ENCODE peak calls at places on chromosome 16, in six cellular contexts. L is H9, M is IMR-90, C is neuronal stem cell, N is H1, O is trophoblast cell. B is an unnamed sample.

GRCh38 chr16:61128545-61129323 is 907.5 kb downstream of the CDH8 start:
- DNase-seq in C (no peak), O (no peak), N (no peak), M (no peak), L (peak), B (no peak)

GRCh38 chr16:66954097-66954659 is 6.9 kb upstream of the CES3 start:
- DNase-seq in O (peak), N (peak), L (peak), M (peak), C (no peak), B (peak)

GRCh38 chr16:73062640-73063283 is 14.8 kb upstream of the ZFHX3 start:
- DNase-seq in L (peak), N (no peak), M (no peak), O (no peak), C (no peak), B (peak)

GRCh38 chr16:14562691-14563491 is 67.2 kb downstream of the PARN start:
- DNase-seq in L (no peak), M (peak), N (no peak), O (no peak), C (no peak), B (peak)

GRCh38 chr16:67016681-67017450 is 12.1 kb upstream of the CBFB start:
- DNase-seq in N (no peak), C (no peak), O (no peak), L (no peak), M (no peak), B (no peak)

GRCh38 chr16:69924777-69925191 is 26.4 kb upstream of the CLEC18A start:
- DNase-seq in N (no peak), L (no peak), M (peak), C (no peak), O (no peak), B (peak)

GRCh38 chr16:49914697-49915096 is 58.8 kb upstream of the ZNF423 start:
- DNase-seq in M (no peak), N (no peak), L (no peak), O (no peak), C (no peak), B (no peak)

GRCh38 chr16:15553313-15554088 is 89.5 kb downstream of the MARF1 start:
- DNase-seq in C (no peak), L (no peak), N (no peak), O (no peak), M (peak), B (no peak)

GRCh38 chr16:86991679-86992078 is 325.5 kb downstream of the C16orf95 start:
- DNase-seq in L (no peak), C (no peak), O (no peak), M (peak), N (no peak), B (no peak)

DNA sequence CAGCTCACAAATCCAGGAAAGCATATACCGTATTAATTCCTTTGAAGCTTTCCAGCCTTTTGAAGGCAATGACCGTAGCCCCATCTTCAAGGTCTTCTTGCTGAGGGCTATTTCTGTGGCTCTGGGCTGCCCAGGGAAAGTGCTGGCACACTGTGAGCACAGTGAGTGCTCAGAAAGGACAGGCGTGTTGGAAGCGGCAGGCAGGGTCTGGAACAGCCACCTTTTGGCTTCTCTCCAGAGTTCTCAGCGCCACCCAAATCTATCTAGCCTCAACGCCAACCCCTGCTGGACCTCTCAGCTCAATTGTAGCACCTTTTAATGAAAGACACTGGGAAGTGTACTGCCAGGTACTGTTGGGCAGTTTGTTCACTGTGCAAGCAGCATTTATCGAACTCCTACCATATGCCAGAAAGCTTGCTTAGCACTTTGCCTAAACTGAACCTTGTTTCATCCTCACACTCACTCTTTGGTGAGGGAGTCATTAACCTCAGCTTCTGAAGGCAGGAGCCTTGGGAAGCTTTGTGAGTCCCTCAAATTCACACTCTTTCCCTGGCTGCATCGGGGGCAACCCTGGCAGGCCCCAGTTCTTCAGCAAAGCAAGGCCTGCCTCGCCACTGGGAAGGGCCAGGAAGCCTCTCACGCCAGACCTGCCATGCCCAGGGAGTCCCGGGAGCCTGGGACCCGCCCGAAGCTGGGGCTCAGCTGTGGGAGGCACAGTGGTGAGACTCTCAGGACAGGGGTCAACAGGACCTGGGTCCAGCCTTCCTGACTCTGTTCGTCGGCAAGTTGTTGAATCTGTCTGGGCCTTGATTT is 13.5 kb upstream of the CIBAR2 start:
- DNase-seq in C (no peak), O (no peak), L (no peak), M (no peak), N (no peak), B (no peak)
- H3K18ac ChIP-seq in C (peak), O (no peak), L (no peak), M (peak), N (peak), B (no peak)

GRCh38 chr16:6988846-6989245 is 343.8 kb upstream of the RBFOX1 start:
- DNase-seq in C (no peak), M (no peak), L (no peak), N (no peak), O (no peak), B (no peak)
- H2BK120ac ChIP-seq in C (no peak), M (no peak), L (no peak), N (no peak), O (no peak), B (no peak)

GRCh38 chr16:82651921-82652601 is 25.3 kb downstream of the CDH13 start:
- DNase-seq in M (no peak), C (no peak), L (no peak), N (no peak), O (no peak), B (no peak)
- H3K18ac ChIP-seq in M (peak), C (no peak), L (no peak), N (no peak), O (no peak), B (no peak)

GRCh38 chr16:12091569-12092346 is 115.2 kb downstream of the SNX29 start:
- DNase-seq in C (peak), L (no peak), N (no peak), M (no peak), O (no peak), B (no peak)

GRCh38 chr16:12087901-12088364 is 111.4 kb downstream of the SNX29 start:
- DNase-seq in O (no peak), L (no peak), C (no peak), N (no peak), M (no peak), B (no peak)

GRCh38 chr16:12086861-12087260 is 110.3 kb downstream of the SNX29 start:
- DNase-seq in O (peak), N (no peak), L (no peak), M (no peak), C (no peak), B (no peak)

GRCh38 chr16:12090162-12090552 is 113.6 kb downstream of the SNX29 start:
- DNase-seq in M (no peak), N (no peak), C (no peak), L (peak), O (no peak), B (peak)

DNA sequence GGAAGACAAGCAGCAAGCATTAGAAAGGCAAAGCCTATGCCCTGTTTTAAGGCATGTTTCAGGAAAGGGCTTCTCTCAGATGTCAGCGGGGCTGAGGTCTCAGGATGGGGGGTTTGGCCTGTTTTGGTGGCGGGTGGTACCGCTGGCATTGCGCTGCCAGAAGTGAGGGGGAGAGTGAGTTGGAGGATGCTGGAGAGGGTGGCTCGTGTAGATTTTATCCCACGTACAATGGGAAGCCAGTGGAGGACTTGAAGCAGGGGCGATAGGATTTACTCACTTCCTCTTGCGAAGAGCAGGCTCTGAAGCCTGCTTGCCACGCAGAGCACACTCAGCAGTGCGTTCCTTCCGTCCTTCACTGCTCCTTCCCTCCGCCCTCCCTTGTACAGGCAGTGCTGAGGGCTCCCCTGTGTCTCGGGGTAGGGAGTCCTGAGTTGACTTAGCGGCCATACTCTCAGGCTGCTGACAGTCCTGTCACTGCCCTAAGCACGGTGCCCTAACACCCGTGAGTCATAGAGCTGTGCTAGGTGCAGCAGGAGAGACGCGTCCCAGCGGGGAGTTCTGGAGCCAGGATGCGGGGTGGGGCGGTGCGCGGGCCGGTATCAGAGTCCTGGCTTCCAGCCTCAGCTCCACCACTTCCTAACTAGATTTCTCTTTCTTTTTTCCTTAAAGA is 113.1 kb downstream of the SNX29 start:
- DNase-seq in O (no peak), N (no peak), C (no peak), M (peak), L (peak), B (peak)
- H2BK120ac ChIP-seq in O (no peak), N (no peak), C (no peak), M (peak), L (no peak), B (no peak)

GRCh38 chr16:83968483-83968865 is 430 bp downstream of the NECAB2 start:
- DNase-seq in N (no peak), C (no peak), L (no peak), O (no peak), M (no peak), B (no peak)
- H3K18ac ChIP-seq in N (no peak), C (peak), L (no peak), O (no peak), M (no peak), B (peak)

GRCh38 chr16:11188801-11189740 is 66.9 kb downstream of the SOCS1 start:
- DNase-seq in O (no peak), C (no peak), N (no peak), M (no peak), L (no peak), B (no peak)
- H2BK120ac ChIP-seq in O (no peak), C (no peak), N (no peak), M (no peak), L (no peak), B (no peak)

DNA sequence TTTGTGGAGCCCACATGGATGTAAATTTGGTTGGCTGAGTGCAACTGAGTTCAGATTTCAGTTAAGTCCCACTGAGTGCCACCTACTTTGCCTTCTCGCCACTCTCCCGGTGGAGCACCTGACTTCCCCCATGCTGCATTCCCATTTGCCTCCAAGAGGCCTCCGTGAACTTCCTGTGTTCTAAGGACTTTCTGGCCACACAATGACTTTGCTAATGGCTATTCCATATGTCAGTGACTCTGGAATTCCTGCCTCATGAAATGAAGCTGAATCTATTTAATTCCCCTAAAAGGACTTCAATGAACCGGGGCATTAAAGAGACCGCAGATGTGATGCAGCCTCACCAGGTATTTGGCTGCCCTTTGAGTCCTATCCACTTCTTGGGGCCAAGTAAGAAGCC is 29.9 kb downstream of the ABCC12 start:
- DNase-seq in L (no peak), N (no peak), C (no peak), M (no peak), O (no peak), B (peak)
- H3K18ac ChIP-seq in L (no peak), N (no peak), C (no peak), M (peak), O (no peak), B (no peak)

GRCh38 chr16:88652763-88653065 is 1.9 kb upstream of the CYBA start:
- DNase-seq in O (no peak), L (no peak), C (no peak), N (no peak), M (no peak), B (no peak)
- H2BK120ac ChIP-seq in O (no peak), L (no peak), C (no peak), N (no peak), M (no peak), B (no peak)